ENCODE peak calls at places on chromosomes 11 and 22, in five cellular contexts. A is adrenal gland, R is brain microvascular endothelial cell, O is A549, K is stomach. D is an unnamed sample.

GRCh38 chr22:31618057-31618456 is 44.0 kb downstream of the PISD start:
- DNase-seq in O (no peak), K (no peak), R (no peak), A (no peak), D (no peak)

GRCh38 chr11:79381036-79381435 is 59.8 kb downstream of the TENM4 start:
- DNase-seq in A (no peak), O (no peak), R (no peak), K (no peak), D (no peak)

GRCh38 chr11:369336-370018 is at the start of gene B4GALNT4:
- DNase-seq in R (no peak), K (no peak), A (no peak), O (no peak), D (no peak)

GRCh38 chr11:74749965-74750296 is 1.3 kb downstream of the RNF169 start:
- DNase-seq in R (no peak), K (no peak), A (no peak), O (no peak), D (no peak)

GRCh38 chr11:82191690-82192089 is 542.0 kb downstream of the FAM181B start:
- DNase-seq in O (no peak), A (no peak), R (no peak), K (peak), D (no peak)

GRCh38 chr11:34425863-34426262 is 12.9 kb upstream of the CAT start:
- DNase-seq in R (no peak), K (no peak), A (no peak), O (no peak), D (no peak)

GRCh38 chr11:74265256-74265655 is 46.2 kb downstream of the P4HA3 start:
- DNase-seq in K (no peak), O (no peak), A (no peak), R (no peak), D (no peak)

GRCh38 chr11:19561011-19561410 is 151.6 kb upstream of the NAV2 start:
- DNase-seq in O (no peak), K (no peak), A (no peak), R (peak), D (no peak)

GRCh38 chr11:45489281-45489906 is 176.0 kb downstream of the CHST1 start:
- DNase-seq in R (no peak), A (no peak), O (no peak), K (no peak), D (no peak)

GRCh38 chr11:107472966-107473365 is 15.3 kb upstream of the CWF19L2 start:
- DNase-seq in K (no peak), O (no peak), A (no peak), R (no peak), D (no peak)

GRCh38 chr22:29093501-29093921 is 20.7 kb downstream of the KREMEN1 start:
- DNase-seq in K (no peak), R (no peak), O (no peak), A (no peak), D (no peak)

GRCh38 chr11:93521086-93521485 is 22.1 kb downstream of the SMCO4 start:
- DNase-seq in A (no peak), R (no peak), K (no peak), O (no peak), D (no peak)

GRCh38 chr22:36026741-36027140 is 1.9 kb downstream of the RBFOX2 start:
- DNase-seq in R (no peak), A (no peak), O (no peak), K (no peak), D (no peak)

GRCh38 chr11:34976496-34976895 is 60.1 kb downstream of the PDHX start:
- DNase-seq in O (no peak), A (no peak), K (no peak), R (no peak), D (no peak)

GRCh38 chr11:1073261-1073724 is 1.4 kb upstream of the MUC2 start:
- DNase-seq in O (peak), A (peak), K (peak), R (peak), D (no peak)

GRCh38 chr11:5514841-5515240 is 1.7 kb downstream of the UBQLNL start:
- DNase-seq in A (no peak), R (no peak), O (no peak), K (no peak), D (no peak)

GRCh38 chr11:76253416-76253815 is 47.1 kb upstream of the WNT11 start:
- DNase-seq in K (no peak), O (no peak), R (no peak), A (no peak), D (no peak)

GRCh38 chr11:31820438-31820818 is 9.3 kb upstream of the PAX6 start:
- DNase-seq in K (no peak), A (no peak), O (no peak), R (no peak), D (no peak)

GRCh38 chr11:69138265-69138664 is 17.5 kb upstream of the SMIM38 start:
- DNase-seq in O (peak), R (peak), A (no peak), K (peak), D (no peak)

GRCh38 chr22:45832959-45833580 is 143.9 kb downstream of the WNT7B start:
- DNase-seq in K (no peak), A (no peak), O (no peak), R (no peak), D (no peak)

GRCh38 chr11:101226617-101227016 is 97.0 kb upstream of the PGR start:
- DNase-seq in O (no peak), K (no peak), R (no peak), A (no peak), D (no peak)

GRCh38 chr11:85844439-85845051 is 10.6 kb upstream of the CCDC83 start:
- DNase-seq in K (no peak), R (peak), A (no peak), O (peak), D (no peak)

GRCh38 chr22:44345872-44346271 is 33.1 kb upstream of the SHISAL1 start:
- DNase-seq in A (no peak), R (no peak), K (no peak), O (no peak), D (no peak)

GRCh38 chr11:2267306-2267861 is 3.0 kb downstream of the ASCL2 start:
- DNase-seq in R (no peak), K (no peak), A (no peak), O (no peak), D (no peak)

GRCh38 chr11:9758676-9759518 is 95.0 kb downstream of the SWAP70 start:
- DNase-seq in O (peak), K (peak), R (peak), A (peak), D (peak)

GRCh38 chr11:69642913-69643632 is 2.1 kb downstream of the CCND1 start:
- DNase-seq in A (peak), K (peak), R (peak), O (peak), D (peak)

GRCh38 chr11:17972987-17973386 is 39.9 kb downstream of the SERGEF start:
- DNase-seq in R (peak), K (no peak), A (peak), O (peak), D (no peak)

GRCh38 chr11:45272701-45273100 is 13.4 kb downstream of the SYT13 start:
- DNase-seq in A (no peak), O (peak), K (no peak), R (no peak), D (no peak)

GRCh38 chr11:78336877-78337553 is 80.6 kb downstream of the GAB2 start:
- DNase-seq in K (no peak), R (no peak), A (no peak), O (no peak), D (no peak)

GRCh38 chr11:90229791-90230190 is 6.9 kb upstream of the CHORDC1 start:
- DNase-seq in K (no peak), O (no peak), A (no peak), R (peak), D (no peak)

GRCh38 chr11:17383466-17383865 is 5.0 kb downstream of the KCNJ11 start:
- DNase-seq in K (no peak), R (peak), O (no peak), A (no peak), D (no peak)

GRCh38 chr11:46674463-46675287 is 25.7 kb downstream of the ARHGAP1 start:
- DNase-seq in R (no peak), A (peak), O (no peak), K (no peak), D (peak)

GRCh38 chr11:92707173-92707619 is 262.3 kb upstream of the MTNR1B start:
- DNase-seq in R (no peak), A (no peak), O (no peak), K (no peak), D (no peak)

GRCh38 chr11:86210898-86211297 is 33.7 kb upstream of the EED start:
- DNase-seq in R (no peak), K (no peak), O (no peak), A (no peak), D (no peak)

DNA sequence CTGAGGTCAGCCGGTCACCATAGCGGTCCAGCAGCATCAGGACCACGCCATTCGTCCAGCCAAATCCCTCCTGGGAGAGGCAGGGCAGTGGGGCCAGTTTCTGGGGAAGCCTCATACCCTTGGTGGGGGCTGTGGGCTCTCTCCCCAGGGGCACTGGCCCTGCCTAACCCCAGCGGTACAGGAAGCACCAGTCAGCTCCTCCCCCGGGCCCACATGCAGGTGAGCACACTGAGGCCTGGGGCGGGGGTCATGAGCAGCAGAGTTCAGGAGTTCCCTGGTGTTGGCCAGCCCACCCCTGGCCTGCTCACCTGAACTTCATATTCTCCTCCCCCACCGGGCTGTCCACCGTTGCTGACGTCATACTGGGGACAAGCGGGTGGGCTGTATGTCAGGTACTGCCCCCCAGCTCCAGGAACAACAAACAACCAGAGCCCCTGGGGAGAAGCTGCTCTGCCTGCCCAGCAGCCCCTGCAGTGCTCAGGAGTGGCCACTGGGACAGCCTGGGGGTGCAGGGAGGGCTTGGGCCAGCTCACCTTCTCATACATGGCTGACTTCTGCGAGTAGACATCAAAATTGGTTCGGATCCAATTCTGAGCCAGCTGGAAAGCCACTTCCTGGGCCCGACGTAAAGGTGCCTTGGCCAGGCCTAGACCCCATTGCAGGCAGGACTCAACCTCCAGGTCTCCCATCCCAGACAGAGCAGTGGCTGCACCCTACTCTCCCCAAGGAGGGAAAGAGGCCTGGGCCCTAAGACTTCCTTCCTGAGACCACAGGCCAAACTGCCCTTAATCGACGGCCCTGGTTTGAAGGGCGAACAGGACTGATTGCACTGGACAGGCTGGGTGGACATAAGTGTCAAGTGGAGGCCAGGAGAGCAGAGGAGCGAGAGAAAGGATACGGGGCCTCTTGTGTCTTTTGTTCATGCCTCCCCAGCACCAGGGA is 20.8 kb downstream of the TREH start:
- DNase-seq in K (no peak), A (peak), O (no peak), R (no peak), D (no peak)
- H3K27ac ChIP-seq in K (no peak), A (peak), O (no peak), R (no peak), D (no peak)

GRCh38 chr11:60970890-60971289 is 590 bp upstream of the CD6 start:
- DNase-seq in A (no peak), O (no peak), K (no peak), R (no peak), D (no peak)

GRCh38 chr11:60966867-60967266 is 4.6 kb upstream of the CD6 start:
- DNase-seq in K (no peak), O (no peak), A (no peak), R (no peak), D (no peak)

GRCh38 chr11:60970369-60970774 is 1.1 kb upstream of the CD6 start:
- DNase-seq in A (peak), K (peak), R (peak), O (peak), D (peak)

GRCh38 chr11:60971520-60971919 is at the start of gene CD6:
- DNase-seq in K (no peak), O (no peak), A (no peak), R (no peak), D (peak)

GRCh38 chr11:60968223-60968622 is 3.3 kb upstream of the CD6 start:
- DNase-seq in K (no peak), O (no peak), R (no peak), A (no peak), D (no peak)
- TF ChIP-seq CTCF in K (no peak), O (no peak), R (no peak), A (no peak), D (no peak)

GRCh38 chr11:65132238-65132987 is 1.9 kb downstream of the SYVN1 start:
- DNase-seq in K (no peak), A (no peak), R (no peak), O (no peak), D (no peak)
- H3K4me3 ChIP-seq in K (peak), A (no peak), R (no peak), O (no peak), D (no peak)

GRCh38 chr11:94721565-94722292 is 46.4 kb upstream of the AMOTL1 start:
- DNase-seq in A (no peak), O (no peak), K (no peak), R (no peak), D (no peak)

GRCh38 chr11:94727766-94728165 is 40.4 kb upstream of the AMOTL1 start:
- DNase-seq in R (no peak), K (no peak), A (no peak), O (no peak), D (no peak)

GRCh38 chr11:94722735-94723134 is 45.4 kb upstream of the AMOTL1 start:
- DNase-seq in O (no peak), R (no peak), A (no peak), K (no peak), D (no peak)

GRCh38 chr11:94728541-94728940 is 39.6 kb upstream of the AMOTL1 start:
- DNase-seq in R (no peak), O (no peak), K (no peak), A (no peak), D (no peak)

DNA sequence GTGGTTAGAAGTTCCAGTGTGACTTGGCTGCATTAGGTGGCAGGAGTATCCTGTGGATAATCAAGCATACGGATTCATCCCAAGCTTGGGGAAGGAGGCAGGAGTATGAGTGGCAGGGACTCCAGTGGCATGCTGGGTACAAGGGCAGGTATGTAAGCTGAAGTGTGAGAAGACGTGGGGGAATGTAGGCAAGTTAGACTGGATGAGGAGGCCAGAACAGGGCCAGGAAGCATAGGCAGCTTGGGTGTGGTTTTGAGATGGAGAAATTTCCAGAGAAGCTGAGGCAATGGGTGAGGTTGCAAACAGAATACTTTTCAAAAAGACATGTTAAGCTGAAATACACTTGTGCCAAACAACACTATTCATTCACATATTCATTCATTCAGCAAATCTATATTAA is 43.1 kb upstream of the AMOTL1 start:
- DNase-seq in A (no peak), O (no peak), K (no peak), R (no peak), D (no peak)
- H3K27ac ChIP-seq in A (no peak), O (no peak), K (no peak), R (no peak), D (no peak)